ENCODE peak calls at places on chromosomes 5 and 9, in nine cellular contexts. E, Y, C, X, N, L, M, G and V are unnamed samples.

GRCh38 chr9:89768650-89769071 is 163.8 kb downstream of the GADD45G start:
- DNase-seq in E (no peak), Y (no peak), C (no peak), X (no peak), N (peak), L (no peak), M (no peak), G (no peak), V (no peak)

GRCh38 chr5:36796171-36796570 is 80.4 kb upstream of the NIPBL start:
- DNase-seq in E (peak), Y (no peak), C (no peak), X (no peak), N (no peak), L (no peak), M (no peak), G (no peak), V (no peak)

GRCh38 chr9:97845130-97845529 is 7.9 kb upstream of the FOXE1 start:
- DNase-seq in E (no peak), Y (no peak), C (no peak), X (no peak), N (no peak), L (no peak), M (no peak), G (no peak), V (no peak)

GRCh38 chr9:6689893-6690634 is 44.5 kb upstream of the GLDC start:
- DNase-seq in E (no peak), Y (no peak), C (no peak), X (no peak), N (peak), L (no peak), M (no peak), G (no peak), V (no peak)

GRCh38 chr5:65722575-65723424 is 795 bp downstream of the NLN start:
- DNase-seq in E (peak), Y (no peak), C (peak), X (no peak), N (peak), L (peak), M (no peak), G (no peak), V (no peak)

GRCh38 chr5:159403906-159404641 is 73.8 kb upstream of the IL12B start:
- DNase-seq in E (no peak), Y (no peak), C (peak), X (no peak), N (no peak), L (no peak), M (no peak), G (no peak), V (no peak)

GRCh38 chr9:31103836-31104235 is 1280.6 kb upstream of the ACO1 start:
- DNase-seq in E (peak), Y (no peak), C (no peak), X (no peak), N (no peak), L (no peak), M (no peak), G (no peak), V (no peak)

GRCh38 chr9:110031511-110032173 is 176.3 kb downstream of the C9orf152 start:
- DNase-seq in E (no peak), Y (no peak), C (peak), X (no peak), N (no peak), L (no peak), M (no peak), G (no peak), V (no peak)

GRCh38 chr9:133443982-133444381 is 15.8 kb upstream of the CACFD1 start:
- DNase-seq in E (no peak), Y (no peak), C (peak), X (no peak), N (no peak), L (no peak), M (no peak), G (no peak), V (no peak)

GRCh38 chr5:180116441-180117377 is 45.1 kb upstream of the RNF130 start:
- DNase-seq in E (no peak), Y (no peak), C (no peak), X (no peak), N (no peak), L (no peak), M (no peak), G (no peak), V (peak)

GRCh38 chr9:114718801-114719221 is 36.8 kb upstream of the TEX48 start:
- DNase-seq in E (peak), Y (peak), C (no peak), X (peak), N (peak), L (no peak), M (no peak), G (peak), V (no peak)

GRCh38 chr9:134368571-134368970 is 42.3 kb downstream of the RXRA start:
- DNase-seq in E (no peak), Y (no peak), C (no peak), X (no peak), N (no peak), L (no peak), M (no peak), G (no peak), V (no peak)

GRCh38 chr9:113708821-113709713 is 167.0 kb upstream of the ZNF618 start:
- DNase-seq in E (no peak), Y (no peak), C (no peak), X (no peak), N (no peak), L (no peak), M (no peak), G (no peak), V (no peak)

GRCh38 chr5:107119656-107120055 is 551.1 kb downstream of the EFNA5 start:
- DNase-seq in E (no peak), Y (no peak), C (no peak), X (no peak), N (no peak), L (no peak), M (no peak), G (no peak), V (no peak)

GRCh38 chr5:137833463-137833862 is 34.2 kb upstream of the MYOT start:
- DNase-seq in E (peak), Y (no peak), C (no peak), X (no peak), N (no peak), L (no peak), M (no peak), G (no peak), V (no peak)

GRCh38 chr9:138080979-138081378 is 203.4 kb downstream of the CACNA1B start:
- DNase-seq in E (no peak), Y (no peak), C (no peak), X (no peak), N (no peak), L (no peak), M (no peak), G (no peak), V (no peak)

GRCh38 chr9:5073701-5074100 is 88.6 kb downstream of the JAK2 start:
- DNase-seq in E (no peak), Y (no peak), C (no peak), X (no peak), N (peak), L (no peak), M (no peak), G (no peak), V (no peak)

GRCh38 chr5:58240286-58240685 is 219.6 kb downstream of the PLK2 start:
- DNase-seq in E (no peak), Y (no peak), C (peak), X (no peak), N (no peak), L (no peak), M (no peak), G (no peak), V (no peak)

GRCh38 chr5:97182571-97183099 is 412 bp downstream of the RIOK2 start:
- DNase-seq in E (no peak), Y (no peak), C (peak), X (no peak), N (peak), L (no peak), M (no peak), G (no peak), V (no peak)

GRCh38 chr5:57209316-57210040 is 35.6 kb downstream of the GPBP1 start:
- DNase-seq in E (no peak), Y (no peak), C (no peak), X (no peak), N (no peak), L (no peak), M (no peak), G (no peak), V (no peak)

GRCh38 chr9:75087279-75087823 is 604 bp downstream of the NMRK1 start:
- DNase-seq in E (peak), Y (peak), C (peak), X (peak), N (peak), L (no peak), M (no peak), G (peak), V (peak)

GRCh38 chr9:99199938-99200539 is 21.7 kb downstream of the ALG2 start:
- DNase-seq in E (no peak), Y (no peak), C (no peak), X (no peak), N (peak), L (no peak), M (no peak), G (no peak), V (no peak)

GRCh38 chr5:138230261-138230660 is 17.1 kb upstream of the CDC23 start:
- DNase-seq in E (peak), Y (no peak), C (no peak), X (no peak), N (no peak), L (no peak), M (no peak), G (no peak), V (no peak)